ENCODE peak calls at places on chromosomes 5 and 9, in five cellular contexts. J is fibroblast of lung, P is stomach, Z is HFF-Myc, G is fibroblast of pulmonary artery. Q is an unnamed sample.

GRCh38 chr5:115460476-115460875 is 84.1 kb downstream of the FEM1C start:
- DNase-seq in J (peak), P (peak), Z (no peak), G (peak), Q (no peak)

GRCh38 chr9:111759762-111760639 is 34.7 kb downstream of the SHOC1 start:
- DNase-seq in J (peak), P (peak), Z (peak), G (peak), Q (peak)

GRCh38 chr9:135228983-135229625 is 141.6 kb downstream of the OLFM1 start:
- DNase-seq in J (no peak), P (no peak), Z (no peak), G (no peak), Q (no peak)

GRCh38 chr9:76192013-76192412 is 202.2 kb downstream of the RFK start:
- DNase-seq in J (no peak), P (no peak), Z (no peak), G (no peak), Q (no peak)

GRCh38 chr9:69548676-69549075 is 123.5 kb downstream of the APBA1 start:
- DNase-seq in J (no peak), P (no peak), Z (no peak), G (no peak), Q (no peak)

GRCh38 chr9:87337335-87338074 is 160.2 kb upstream of the DAPK1 start:
- DNase-seq in J (peak), P (no peak), Z (no peak), G (peak), Q (no peak)

GRCh38 chr5:32392039-32392438 is 52.5 kb downstream of the ZFR start:
- DNase-seq in J (no peak), P (no peak), Z (no peak), G (no peak), Q (no peak)

GRCh38 chr9:136847065-136847826 is 2.0 kb upstream of the PHPT1 start:
- DNase-seq in J (peak), P (peak), Z (no peak), G (peak), Q (no peak)

GRCh38 chr9:96436063-96436455 is 13.9 kb upstream of the HABP4 start:
- DNase-seq in J (no peak), P (no peak), Z (no peak), G (no peak), Q (no peak)

GRCh38 chr5:936149-937144 is 43.8 kb downstream of the TRIP13 start:
- DNase-seq in J (no peak), P (no peak), Z (no peak), G (no peak), Q (no peak)

GRCh38 chr5:3121813-3122212 is 370.3 kb upstream of the IRX2 start:
- DNase-seq in J (no peak), P (no peak), Z (no peak), G (no peak), Q (no peak)

GRCh38 chr9:129435996-129436676 is 184.8 kb downstream of the C9orf50 start:
- DNase-seq in J (no peak), P (no peak), Z (no peak), G (no peak), Q (no peak)

GRCh38 chr5:174721522-174722432 is 2.6 kb upstream of the MSX2 start:
- DNase-seq in J (no peak), P (no peak), Z (no peak), G (no peak), Q (no peak)

GRCh38 chr5:109451161-109451560 is 41.4 kb upstream of the PJA2 start:
- DNase-seq in J (no peak), P (peak), Z (no peak), G (no peak), Q (no peak)

GRCh38 chr5:30103056-30104020 is 1090.1 kb upstream of the CDH6 start:
- DNase-seq in J (peak), P (no peak), Z (no peak), G (peak), Q (no peak)

GRCh38 chr5:117054808-117055398 is 480.3 kb upstream of the SEMA6A start:
- DNase-seq in J (peak), P (no peak), Z (no peak), G (no peak), Q (no peak)

GRCh38 chr5:72159501-72159911 is 52.2 kb downstream of the MAP1B start:
- DNase-seq in J (no peak), P (no peak), Z (no peak), G (peak), Q (no peak)

GRCh38 chr9:8660383-8660782 is 860.8 kb upstream of the DMAC1 start:
- DNase-seq in J (peak), P (peak), Z (no peak), G (peak), Q (no peak)

GRCh38 chr5:73311291-73312110 is 137.1 kb downstream of the FOXD1 start:
- DNase-seq in J (peak), P (no peak), Z (no peak), G (peak), Q (peak)

GRCh38 chr5:73314395-73315195 is 134.0 kb downstream of the FOXD1 start:
- DNase-seq in J (peak), P (no peak), Z (no peak), G (no peak), Q (no peak)

GRCh38 chr5:73307645-73308346 is 134.8 kb downstream of the TMEM174 start:
- DNase-seq in J (no peak), P (no peak), Z (no peak), G (no peak), Q (no peak)

GRCh38 chr5:73312872-73313510 is 135.6 kb downstream of the FOXD1 start:
- DNase-seq in J (no peak), P (no peak), Z (no peak), G (no peak), Q (no peak)

DNA sequence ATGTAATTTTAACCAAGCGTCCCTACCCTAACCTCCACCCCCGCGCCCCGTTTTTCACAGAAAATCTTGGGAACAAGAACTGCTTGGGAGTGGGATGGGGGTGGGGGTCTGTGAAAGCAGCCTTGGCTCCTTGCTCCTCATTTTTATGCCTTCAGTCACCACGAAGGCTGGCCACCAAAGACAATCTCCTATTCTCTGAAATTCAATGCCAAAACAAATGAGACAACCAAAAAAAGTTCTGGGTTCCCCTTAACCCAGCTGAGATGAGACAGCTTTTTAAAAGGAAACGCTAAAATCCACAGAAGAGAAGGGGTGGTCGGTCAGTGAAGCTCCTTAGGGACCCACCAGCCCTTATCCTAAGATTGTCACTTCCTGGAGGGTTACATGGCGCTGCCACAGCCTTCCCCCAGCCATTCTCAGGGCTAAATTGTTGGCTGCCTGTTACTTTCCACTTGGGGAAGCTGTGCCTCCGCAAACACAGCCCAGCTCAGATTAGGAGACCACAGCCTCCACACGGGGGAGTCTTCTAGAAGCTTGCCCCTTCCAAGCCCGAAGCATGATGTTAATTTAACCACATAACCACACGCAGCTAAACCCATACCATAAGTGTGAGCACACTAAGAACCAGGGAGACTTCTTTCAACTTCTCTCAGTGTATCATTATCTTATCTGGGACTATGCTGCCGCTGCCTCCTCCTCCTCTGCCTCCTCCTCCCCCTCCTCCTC is 136.3 kb downstream of the FOXD1 start:
- DNase-seq in J (peak), P (no peak), Z (peak), G (peak), Q (peak)
- TF ChIP-seq CTCF in J (peak), P (no peak), Z (peak), G (peak), Q (peak)

GRCh38 chr5:176731506-176732192 is 78.7 kb upstream of the UNC5A start:
- DNase-seq in J (no peak), P (no peak), Z (no peak), G (peak), Q (no peak)
- H3K4me3 ChIP-seq in J (no peak), P (no peak), Z (no peak), G (no peak), Q (no peak)

DNA sequence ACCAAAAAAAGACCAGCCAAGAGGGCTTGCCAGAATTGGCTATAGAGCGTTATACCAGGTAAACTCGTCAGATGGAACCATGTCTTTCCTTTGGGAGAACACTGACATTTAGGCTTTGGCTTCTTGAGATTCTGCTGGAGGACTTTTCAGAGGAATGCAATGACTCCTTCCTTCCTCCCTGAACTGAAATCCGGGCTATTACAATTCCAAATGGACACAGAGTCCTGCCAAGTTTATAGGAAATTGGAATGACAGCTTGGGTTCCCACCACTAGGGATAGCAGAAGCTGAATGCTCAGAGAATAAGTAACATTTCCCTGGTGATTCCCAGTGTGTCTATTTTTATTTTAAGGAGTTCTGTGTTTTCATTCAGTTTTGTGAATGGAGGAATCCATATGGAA is 143.0 kb downstream of the FGF1 start:
- DNase-seq in J (peak), P (no peak), Z (no peak), G (peak), Q (no peak)
- TF ChIP-seq CTCF in J (peak), P (no peak), Z (no peak), G (peak), Q (no peak)

DNA sequence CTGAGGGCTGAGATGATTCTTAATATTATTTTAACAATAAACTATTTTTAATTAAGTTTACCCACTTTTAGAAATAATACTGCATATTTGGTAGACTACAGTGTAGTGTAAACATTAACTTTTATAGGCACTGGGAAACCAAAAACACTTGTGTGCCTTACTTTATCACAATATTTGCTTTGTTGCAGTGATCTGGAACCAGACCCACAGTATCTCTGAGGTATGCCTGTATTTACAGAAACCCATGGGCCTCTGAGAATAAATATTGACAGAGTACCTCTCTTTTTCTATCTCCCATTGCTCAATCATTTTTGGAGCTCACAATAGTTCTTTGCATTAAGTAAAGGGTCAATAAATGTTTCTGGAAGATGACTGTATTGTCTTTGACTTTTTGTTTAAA is 73.3 kb downstream of the SLCO4C1 start:
- DNase-seq in J (no peak), P (no peak), Z (no peak), G (no peak), Q (no peak)
- H3K4me3 ChIP-seq in J (no peak), P (no peak), Z (no peak), G (no peak), Q (no peak)

Q was measured in AG09309.